ENCODE peak calls at places on chromosomes 1 and 21, in four cellular contexts. T is PC-9, H is astrocyte of the spinal cord, L is A673. M is an unnamed sample.
A peak's percentile ranks its signal among the peaks of the same experiment; 100 is the strongest.

GRCh38 chr1:15886613-15887167 is 39.2 kb downstream of the SPEN start:
- DNase-seq in T (no peak), H (no peak), L (no peak), M (no peak)

GRCh38 chr1:74963120-74963519 is 171.1 kb upstream of the LHX8 start:
- DNase-seq in T (no peak), H (no peak), L (no peak), M (no peak)

GRCh38 chr1:36740446-36740845 is 257.7 kb upstream of the CSF3R start:
- DNase-seq in T (no peak), H (no peak), L (no peak), M (no peak)

GRCh38 chr1:182143154-182143657 is 81.7 kb upstream of the ZNF648 start:
- DNase-seq in T (peak; percentile 85), H (peak; percentile 83), L (peak; percentile 84), M (peak; percentile 84)

GRCh38 chr1:21586926-21587601 is 77.8 kb downstream of the ALPL start:
- DNase-seq in T (peak; percentile 90), H (peak; percentile 84), L (peak; percentile 58), M (no peak)

GRCh38 chr1:227946624-227947424 is 908 bp downstream of the WNT9A start:
- DNase-seq in T (peak; percentile 97), H (peak; percentile 71), L (peak; percentile 45), M (no peak)

GRCh38 chr1:63874278-63874880 is 100.6 kb downstream of the ROR1 start:
- DNase-seq in T (no peak), H (peak; percentile 17), L (no peak), M (no peak)

GRCh38 chr1:3306583-3307285 is 147.7 kb upstream of the ARHGEF16 start:
- DNase-seq in T (no peak), H (peak; percentile 81), L (no peak), M (peak; percentile 72)

GRCh38 chr1:39380036-39380435 is 111.4 kb upstream of the BMP8A start:
- DNase-seq in T (no peak), H (no peak), L (no peak), M (no peak)

GRCh38 chr1:109769335-109770078 is 5.8 kb upstream of the EPS8L3 start:
- DNase-seq in T (no peak), H (peak; percentile 78), L (no peak), M (peak; percentile 58)

GRCh38 chr1:206784471-206784903 is 12.2 kb upstream of the IL10 start:
- DNase-seq in T (no peak), H (no peak), L (no peak), M (no peak)

GRCh38 chr1:229410692-229411433 is 23.0 kb downstream of the ACTA1 start:
- DNase-seq in T (peak; percentile 31), H (peak; percentile 30), L (peak; percentile 67), M (no peak)

GRCh38 chr1:2466834-2467554 is 9.1 kb upstream of the PLCH2 start:
- DNase-seq in T (no peak), H (no peak), L (no peak), M (no peak)

GRCh38 chr21:45417951-45418300 is 13.0 kb downstream of the COL18A1 start:
- DNase-seq in T (no peak), H (no peak), L (no peak), M (no peak)

GRCh38 chr21:45873418-45873817 is 108.2 kb upstream of the COL6A1 start:
- DNase-seq in T (no peak), H (no peak), L (no peak), M (no peak)

GRCh38 chr1:3908886-3909517 is 8.9 kb upstream of the C1orf174 start:
- DNase-seq in T (no peak), H (no peak), L (no peak), M (no peak)

GRCh38 chr1:227948493-227949260 is 945 bp upstream of the WNT9A start:
- DNase-seq in T (no peak), H (peak; percentile 19), L (no peak), M (no peak)

GRCh38 chr1:8643542-8644536 is 173.6 kb downstream of the RERE start:
- DNase-seq in T (no peak), H (no peak), L (no peak), M (no peak)

GRCh38 chr1:66489146-66489545 is 44.8 kb upstream of the SGIP1 start:
- DNase-seq in T (no peak), H (no peak), L (no peak), M (no peak)

GRCh38 chr1:4108741-4109625 is 208.9 kb upstream of the C1orf174 start:
- DNase-seq in T (no peak), H (no peak), L (no peak), M (no peak)

DNA sequence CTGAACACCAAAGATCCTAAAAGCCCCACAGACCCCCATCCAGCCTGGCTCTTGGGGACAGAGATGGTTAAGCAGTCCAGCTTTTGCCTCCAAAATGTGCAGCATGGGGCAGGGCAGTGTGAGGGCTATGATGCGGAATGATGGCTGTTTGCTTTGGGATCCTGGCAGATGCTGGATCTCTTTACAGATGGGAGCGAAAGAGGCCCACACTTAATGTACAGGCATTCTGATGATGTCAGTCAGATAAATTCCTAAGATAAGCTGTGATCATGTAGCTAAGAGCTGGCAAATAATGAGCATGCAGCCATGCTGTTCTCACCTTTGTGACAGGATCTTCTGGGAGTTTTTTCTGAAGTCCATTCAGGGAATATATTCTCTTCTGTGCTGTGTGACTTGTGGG is 17.6 kb upstream of the KCNQ4 start:
- DNase-seq in T (no peak), H (no peak), L (no peak), M (no peak)
- TF ChIP-seq CTCF in T (no peak), H (no peak), L (no peak), M (no peak)

GRCh38 chr1:27726173-27726793 is 522 bp downstream of the FAM76A start:
- DNase-seq in T (peak; percentile 50), H (peak; percentile 39), L (peak; percentile 47), M (no peak)
- TF ChIP-seq CTCF in T (no peak), H (no peak), L (no peak), M (no peak)

GRCh38 chr1:195373831-195374230 is 1234.4 kb downstream of the KCNT2 start:
- DNase-seq in T (no peak), H (no peak), L (no peak), M (no peak)

DNA sequence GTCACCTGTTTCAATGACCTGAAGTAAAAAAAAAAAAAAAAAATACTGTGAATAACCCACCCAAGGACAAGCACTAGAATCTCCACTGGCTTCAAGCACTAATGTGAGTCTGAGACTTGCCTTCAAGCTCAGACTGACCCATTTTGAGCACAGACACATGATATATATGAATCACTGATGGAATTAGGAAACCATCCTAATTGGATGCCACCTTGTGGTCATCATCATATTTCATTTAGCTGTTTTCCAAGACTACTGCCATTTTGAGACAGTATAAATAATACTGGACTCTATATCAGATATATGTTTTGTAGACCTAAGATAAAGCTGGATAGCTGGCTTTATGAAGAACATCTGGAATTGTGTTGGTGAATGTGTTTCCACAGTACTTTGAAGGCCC is 1232.0 kb downstream of the KCNT2 start:
- DNase-seq in T (no peak), H (no peak), L (peak; percentile 12), M (no peak)
- TF ChIP-seq CTCF in T (peak; percentile 27), H (no peak), L (peak; percentile 43), M (no peak)

GRCh38 chr1:101389547-101389929 is 152.7 kb downstream of the S1PR1 start:
- DNase-seq in T (no peak), H (no peak), L (no peak), M (no peak)
- TF ChIP-seq CTCF in T (no peak), H (no peak), L (no peak), M (no peak)

DNA sequence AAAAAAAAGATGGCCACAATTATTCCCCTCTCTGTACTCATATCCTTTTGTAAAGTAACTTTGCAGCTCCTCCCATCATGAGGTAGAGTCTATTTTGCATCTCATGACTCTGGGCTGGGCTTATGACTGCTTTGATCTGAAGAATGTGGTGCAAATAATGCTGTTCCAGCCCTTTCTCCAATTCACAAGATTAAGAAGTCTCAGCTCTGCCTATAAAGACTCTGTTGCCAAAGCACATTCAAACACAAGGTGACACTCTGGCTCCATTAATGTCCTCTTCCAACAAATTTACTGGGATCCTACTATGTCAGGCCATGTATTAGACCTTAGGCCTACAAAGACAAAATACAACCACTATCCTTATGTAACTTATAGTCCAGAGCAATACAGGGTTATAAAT is 64.9 kb upstream of the PTCH2 start:
- DNase-seq in T (no peak), H (no peak), L (no peak), M (no peak)
- TF ChIP-seq CTCF in T (no peak), H (no peak), L (no peak), M (no peak)

GRCh38 chr1:10520952-10521351 is 46.2 kb downstream of the PEX14 start:
- DNase-seq in T (no peak), H (no peak), L (no peak), M (no peak)
- TF ChIP-seq CTCF in T (no peak), H (no peak), L (no peak), M (no peak)

GRCh38 chr1:24266398-24266941 is 52.7 kb upstream of the GRHL3 start:
- DNase-seq in T (peak; percentile 94), H (peak; percentile 88), L (no peak), M (peak; percentile 62)
- TF ChIP-seq CTCF in T (peak; percentile 19), H (no peak), L (no peak), M (no peak)

DNA sequence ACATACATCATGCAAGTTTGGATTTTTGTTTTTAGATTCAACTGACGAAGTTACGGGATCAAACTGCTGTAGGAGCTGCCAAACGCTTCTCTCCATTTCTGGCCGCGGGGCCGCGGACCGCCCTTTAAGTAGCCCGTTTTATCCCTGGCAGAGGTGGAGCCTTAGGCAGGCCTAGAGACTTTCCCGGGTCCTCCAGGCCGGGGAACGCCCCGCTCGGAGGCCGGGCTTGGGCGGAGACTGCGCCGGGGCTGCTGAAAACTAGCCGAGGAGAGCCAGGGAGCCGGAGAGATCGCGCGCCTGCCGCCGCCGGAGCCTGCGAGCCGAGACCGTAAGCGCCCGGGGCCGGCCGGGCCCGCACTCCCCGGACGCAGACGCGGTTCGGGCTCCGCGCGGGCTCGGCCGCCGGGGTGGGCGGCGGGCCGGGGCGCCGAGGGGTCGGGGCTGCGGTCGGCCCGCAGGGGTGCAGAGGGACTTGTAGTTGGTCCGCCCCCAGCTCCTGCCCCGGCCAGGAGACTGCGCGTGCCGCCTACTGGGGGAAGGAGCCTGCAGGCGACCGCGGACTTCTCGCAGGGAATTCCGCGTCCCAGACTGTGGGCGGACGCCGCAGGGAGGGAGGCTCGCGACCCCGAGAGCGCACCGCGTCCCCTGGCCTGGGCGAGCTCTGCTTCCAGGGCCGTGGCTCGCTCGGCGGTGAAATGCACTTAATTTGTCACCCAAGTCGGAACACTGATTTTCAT is at the start of gene EPHX1:
- DNase-seq in T (peak; percentile 95), H (peak; percentile 88), L (peak; percentile 94), M (peak; percentile 66)
- TF ChIP-seq CTCF in T (no peak), H (no peak), L (peak; percentile 40), M (peak; percentile 24)

DNA sequence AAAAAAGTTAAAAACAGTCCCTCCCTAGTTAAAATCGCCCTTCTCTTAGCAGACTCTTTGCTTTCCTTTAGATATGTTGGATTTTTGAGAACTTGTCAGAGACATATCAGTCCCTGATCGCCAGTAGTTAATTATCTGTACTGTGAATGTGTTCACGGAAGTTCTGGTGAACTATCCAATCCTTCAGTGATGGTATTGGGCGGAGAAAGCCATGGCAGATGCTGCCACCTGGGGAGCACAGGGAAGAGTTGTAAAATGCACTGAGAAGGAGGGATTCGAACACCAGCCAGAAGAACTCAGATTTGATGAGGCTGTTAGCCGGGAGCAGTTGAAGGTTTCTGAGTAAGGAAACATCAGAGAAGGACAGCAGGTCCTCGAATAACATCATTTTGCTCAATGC is 17.5 kb upstream of the KIF14 start:
- DNase-seq in T (no peak), H (no peak), L (no peak), M (no peak)
- TF ChIP-seq CTCF in T (no peak), H (no peak), L (no peak), M (no peak)